ENCODE peak calls at places on chromosomes 5 and 9, in nine cellular contexts. O, C, P, W, F, Q, T, I and J are unnamed samples.

GRCh38 chr5:144697847-144698262 is 527.2 kb downstream of the KCTD16 start:
- DNase-seq in O (peak), C (no peak), P (peak), W (no peak), F (no peak), Q (no peak), T (no peak), I (no peak), J (no peak)

GRCh38 chr5:915946-916345 is 23.3 kb downstream of the TRIP13 start:
- DNase-seq in O (no peak), C (no peak), P (no peak), W (no peak), F (no peak), Q (no peak), T (no peak), I (no peak), J (no peak)

GRCh38 chr5:44388504-44389409 is 463 bp downstream of the FGF10 start:
- DNase-seq in O (peak), C (no peak), P (peak), W (no peak), F (no peak), Q (no peak), T (no peak), I (no peak), J (no peak)

GRCh38 chr5:54570923-54571322 is 53.4 kb downstream of the SNX18 start:
- DNase-seq in O (peak), C (peak), P (peak), W (no peak), F (no peak), Q (peak), T (no peak), I (no peak), J (no peak)

GRCh38 chr9:137670391-137671195 is 51.8 kb downstream of the EHMT1 start:
- DNase-seq in O (peak), C (no peak), P (no peak), W (no peak), F (no peak), Q (no peak), T (no peak), I (no peak), J (no peak)

GRCh38 chr5:172443441-172444109 is 10.8 kb downstream of the SH3PXD2B start:
- DNase-seq in O (peak), C (peak), P (peak), W (peak), F (no peak), Q (peak), T (peak), I (peak), J (peak)

GRCh38 chr9:100674419-100675122 is 96.7 kb downstream of the CAVIN4 start:
- DNase-seq in O (peak), C (no peak), P (no peak), W (no peak), F (no peak), Q (no peak), T (no peak), I (peak), J (no peak)

GRCh38 chr9:16203735-16204573 is 651.1 kb downstream of the CCDC171 start:
- DNase-seq in O (no peak), C (no peak), P (no peak), W (no peak), F (no peak), Q (no peak), T (no peak), I (no peak), J (no peak)

GRCh38 chr5:57698785-57699184 is 216.2 kb upstream of the ACTBL2 start:
- DNase-seq in O (peak), C (peak), P (peak), W (no peak), F (no peak), Q (peak), T (no peak), I (no peak), J (no peak)

GRCh38 chr9:82152181-82152580 is 163.6 kb downstream of the SPATA31D1 start:
- DNase-seq in O (peak), C (no peak), P (no peak), W (no peak), F (no peak), Q (no peak), T (no peak), I (no peak), J (no peak)